ENCODE peak calls at places on chromosomes 11 and 22, in ten cellular contexts. A is CD8-positive, alpha-beta T cell; D is Panc1; Z is AG04450; C is sigmoid colon; P is cardiac muscle cell; N is uterus; B is breast epithelium; S is body of pancreas; E is MM.1S. Q is an unnamed sample. For H3K9me3, the result is how much of the 10 kb centered on the place peaks cover.

GRCh38 chr11:43576834-43577521 is 103.6 kb upstream of the HSD17B12 start:
- DNase-seq in A (no peak), D (no peak), Z (no peak), C (no peak), P (peak), N (no peak), B (no peak), S (no peak), E (peak), Q (no peak)

GRCh38 chr11:64007629-64008282 is 21.5 kb downstream of the OTUB1 start:
- DNase-seq in A (no peak), D (no peak), Z (no peak), C (peak), P (peak), N (peak), B (no peak), S (peak), E (no peak), Q (peak)

GRCh38 chr11:7572001-7572712 is 58.4 kb downstream of the PPFIBP2 start:
- DNase-seq in A (no peak), D (no peak), Z (no peak), C (no peak), P (no peak), N (no peak), B (no peak), S (no peak), E (no peak), Q (no peak)

GRCh38 chr22:20180245-20180630 is 29.4 kb upstream of the CCDC188 start:
- DNase-seq in A (no peak), D (no peak), Z (no peak), C (no peak), P (no peak), N (no peak), B (no peak), S (no peak), E (no peak), Q (no peak)

GRCh38 chr11:45142241-45142885 is 4.1 kb upstream of the PRDM11 start:
- DNase-seq in A (no peak), D (no peak), Z (no peak), C (peak), P (no peak), N (no peak), B (no peak), S (peak), E (no peak), Q (no peak)

GRCh38 chr11:12979928-12980689 is 29.0 kb upstream of the RASSF10 start:
- DNase-seq in A (no peak), D (no peak), Z (no peak), C (no peak), P (no peak), N (no peak), B (no peak), S (no peak), E (no peak), Q (no peak)

GRCh38 chr22:32828150-32828549 is 26.6 kb downstream of the TIMP3 start:
- DNase-seq in A (no peak), D (no peak), Z (no peak), C (peak), P (peak), N (no peak), B (peak), S (no peak), E (no peak), Q (no peak)

GRCh38 chr11:133844217-133844616 is 1.1 kb downstream of the SPATA19 start:
- DNase-seq in A (no peak), D (no peak), Z (no peak), C (no peak), P (no peak), N (no peak), B (no peak), S (no peak), E (no peak), Q (no peak)

GRCh38 chr11:2100361-2101170 is 38.6 kb downstream of the IGF2 start:
- DNase-seq in A (no peak), D (no peak), Z (no peak), C (peak), P (no peak), N (no peak), B (peak), S (peak), E (no peak), Q (peak)

GRCh38 chr11:11973361-11973800 is 35.0 kb downstream of the DKK3 start:
- DNase-seq in A (no peak), D (no peak), Z (no peak), C (peak), P (peak), N (peak), B (no peak), S (peak), E (no peak), Q (no peak)

GRCh38 chr11:108965602-108966001 is 300.7 kb downstream of the DDX10 start:
- DNase-seq in A (no peak), D (no peak), Z (peak), C (no peak), P (no peak), N (no peak), B (no peak), S (peak), E (no peak), Q (no peak)

GRCh38 chr22:41833369-41834004 is 582 bp downstream of the SREBF2 start:
- DNase-seq in A (peak), D (no peak), Z (no peak), C (peak), P (peak), N (peak), B (peak), S (peak), E (peak), Q (peak)

GRCh38 chr11:133966147-133966546 is 9.4 kb upstream of the IGSF9B start:
- DNase-seq in A (no peak), D (no peak), Z (no peak), C (no peak), P (no peak), N (no peak), B (no peak), S (no peak), E (no peak), Q (peak)

GRCh38 chr11:110471315-110471714 is 41.6 kb downstream of the FDX1 start:
- DNase-seq in A (no peak), D (no peak), Z (peak), C (no peak), P (no peak), N (no peak), B (no peak), S (no peak), E (no peak), Q (no peak)

GRCh38 chr11:46256540-46257001 is 20.9 kb upstream of the CREB3L1 start:
- DNase-seq in A (no peak), D (no peak), Z (no peak), C (no peak), P (no peak), N (no peak), B (no peak), S (no peak), E (no peak), Q (no peak)

GRCh38 chr11:130390071-130390758 is 38.2 kb downstream of the ADAMTS8 start:
- DNase-seq in A (no peak), D (peak), Z (peak), C (no peak), P (peak), N (peak), B (no peak), S (peak), E (no peak), Q (no peak)

GRCh38 chr22:29149841-29150555 is 55.7 kb upstream of the EMID1 start:
- DNase-seq in A (no peak), D (no peak), Z (no peak), C (peak), P (no peak), N (peak), B (no peak), S (no peak), E (no peak), Q (no peak)

GRCh38 chr11:115676768-115677167 is 172.6 kb upstream of the CADM1 start:
- DNase-seq in A (no peak), D (no peak), Z (peak), C (no peak), P (no peak), N (no peak), B (no peak), S (no peak), E (no peak), Q (no peak)

GRCh38 chr11:68329496-68329895 is 17.1 kb downstream of the LRP5 start:
- DNase-seq in A (no peak), D (no peak), Z (no peak), C (no peak), P (no peak), N (no peak), B (no peak), S (no peak), E (no peak), Q (no peak)

GRCh38 chr11:88103337-88104206 is 71.7 kb downstream of the RAB38 start:
- DNase-seq in A (no peak), D (peak), Z (peak), C (no peak), P (peak), N (no peak), B (no peak), S (peak), E (peak), Q (no peak)

GRCh38 chr11:11992257-11992690 is 16.2 kb downstream of the DKK3 start:
- DNase-seq in A (no peak), D (no peak), Z (no peak), C (no peak), P (peak), N (no peak), B (no peak), S (no peak), E (no peak), Q (no peak)

GRCh38 chr22:36741204-36741793 is 34.6 kb downstream of the IFT27 start:
- DNase-seq in A (no peak), D (no peak), Z (no peak), C (peak), P (no peak), N (no peak), B (peak), S (no peak), E (peak), Q (peak)

GRCh38 chr22:36757608-36758220 is 18.2 kb downstream of the IFT27 start:
- DNase-seq in A (peak), D (no peak), Z (peak), C (peak), P (peak), N (peak), B (peak), S (peak), E (peak), Q (peak)

GRCh38 chr11:116427903-116428637 is 344.7 kb downstream of the BUD13 start:
- DNase-seq in A (no peak), D (no peak), Z (no peak), C (no peak), P (peak), N (peak), B (no peak), S (no peak), E (no peak), Q (no peak)

GRCh38 chr11:128610765-128611617 is 23.6 kb upstream of the ETS1 start:
- DNase-seq in A (peak), D (no peak), Z (no peak), C (no peak), P (no peak), N (no peak), B (no peak), S (no peak), E (peak), Q (no peak)

GRCh38 chr11:12756867-12757266 is 82.6 kb downstream of the TEAD1 start:
- DNase-seq in A (no peak), D (no peak), Z (no peak), C (no peak), P (no peak), N (no peak), B (no peak), S (no peak), E (no peak), Q (no peak)

GRCh38 chr11:129896062-129896461 is 684 bp upstream of the NFRKB start:
- DNase-seq in A (no peak), D (no peak), Z (no peak), C (no peak), P (no peak), N (no peak), B (no peak), S (peak), E (no peak), Q (no peak)

GRCh38 chr11:76553554-76554476 is 109.0 kb downstream of the EMSY start:
- DNase-seq in A (no peak), D (no peak), Z (no peak), C (no peak), P (no peak), N (no peak), B (no peak), S (no peak), E (no peak), Q (no peak)

GRCh38 chr22:30486661-30487115 is 14.9 kb upstream of the SEC14L3 start:
- DNase-seq in A (no peak), D (no peak), Z (no peak), C (no peak), P (no peak), N (no peak), B (no peak), S (peak), E (no peak), Q (no peak)

GRCh38 chr11:111911563-111912401 is at the start of gene CRYAB:
- DNase-seq in A (no peak), D (no peak), Z (peak), C (peak), P (peak), N (peak), B (peak), S (peak), E (no peak), Q (no peak)

GRCh38 chr11:114166897-114167323 is 107.4 kb downstream of the ZBTB16 start:
- DNase-seq in A (no peak), D (no peak), Z (peak), C (peak), P (no peak), N (peak), B (no peak), S (peak), E (peak), Q (no peak)

GRCh38 chr11:86167499-86168161 is 76.9 kb upstream of the EED start:
- DNase-seq in A (no peak), D (no peak), Z (no peak), C (no peak), P (no peak), N (no peak), B (no peak), S (no peak), E (no peak), Q (no peak)

GRCh38 chr11:121458551-121458950 is 5.8 kb upstream of the SORL1-AS1 start:
- DNase-seq in A (no peak), D (no peak), Z (no peak), C (no peak), P (no peak), N (no peak), B (no peak), S (no peak), E (no peak), Q (no peak)

GRCh38 chr11:87300640-87301381 is 263.1 kb downstream of the TMEM135 start:
- DNase-seq in A (no peak), D (no peak), Z (no peak), C (no peak), P (no peak), N (no peak), B (no peak), S (no peak), E (peak), Q (no peak)

GRCh38 chr11:70138403-70138802 is 60.3 kb downstream of the ANO1 start:
- DNase-seq in A (no peak), D (no peak), Z (no peak), C (no peak), P (no peak), N (no peak), B (no peak), S (no peak), E (no peak), Q (no peak)

GRCh38 chr11:76629133-76629852 is 41.3 kb downstream of the LRRC32 start:
- DNase-seq in A (no peak), D (no peak), Z (no peak), C (peak), P (no peak), N (peak), B (no peak), S (peak), E (no peak), Q (no peak)

GRCh38 chr11:22624742-22625447 is 728 bp downstream of the FANCF start:
- DNase-seq in A (no peak), D (peak), Z (no peak), C (peak), P (peak), N (peak), B (peak), S (peak), E (peak), Q (peak)

GRCh38 chr11:11579012-11579755 is 42.6 kb downstream of the GALNT18 start:
- DNase-seq in A (no peak), D (no peak), Z (no peak), C (no peak), P (no peak), N (no peak), B (no peak), S (no peak), E (no peak), Q (no peak)

GRCh38 chr11:94813436-94813720 is 45.2 kb downstream of the AMOTL1 start:
- DNase-seq in A (no peak), D (no peak), Z (no peak), C (no peak), P (no peak), N (no peak), B (no peak), S (no peak), E (no peak), Q (no peak)
- H3K9me3 ChIP-seq in A (under half), D (under half), Z (under half), C (under half), P (under half), N (under half), B (under half), S (under half), E (under half), Q (under half)

GRCh38 chr11:3927129-3927796 is 71.8 kb downstream of the STIM1 start:
- DNase-seq in A (no peak), D (no peak), Z (no peak), C (no peak), P (no peak), N (no peak), B (no peak), S (no peak), E (no peak), Q (no peak)
- TF ChIP-seq CTCF in A (no peak), D (peak), Z (no peak), C (no peak), P (no peak), N (no peak), B (no peak), S (no peak), E (no peak), Q (no peak)

DNA sequence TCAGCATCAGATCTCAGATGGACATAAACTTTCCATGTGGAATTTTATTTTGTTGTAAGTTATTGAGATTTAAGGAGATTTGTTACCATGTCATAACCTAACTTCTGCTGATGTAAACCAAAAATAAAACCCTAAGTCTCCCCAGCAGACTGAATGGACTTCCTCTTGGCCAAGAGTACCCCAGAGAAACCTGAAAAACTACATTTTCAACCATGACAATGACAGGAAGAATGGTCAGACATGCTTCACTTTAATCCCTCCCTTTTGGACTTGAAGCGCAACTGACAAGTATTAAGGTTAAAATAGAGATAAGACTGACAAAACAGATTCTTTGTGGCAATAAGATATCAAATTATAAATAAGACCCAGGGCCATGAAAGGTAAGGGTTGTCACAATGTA is 579.7 kb upstream of the RAG2 start:
- DNase-seq in A (no peak), D (no peak), Z (no peak), C (no peak), P (no peak), N (no peak), B (no peak), S (no peak), E (no peak), Q (no peak)
- H3K9me3 ChIP-seq in A (under half), D (under half), Z (under half), C (under half), P (under half), N (under half), B (under half), S (under half), E (under half), Q (under half)

DNA sequence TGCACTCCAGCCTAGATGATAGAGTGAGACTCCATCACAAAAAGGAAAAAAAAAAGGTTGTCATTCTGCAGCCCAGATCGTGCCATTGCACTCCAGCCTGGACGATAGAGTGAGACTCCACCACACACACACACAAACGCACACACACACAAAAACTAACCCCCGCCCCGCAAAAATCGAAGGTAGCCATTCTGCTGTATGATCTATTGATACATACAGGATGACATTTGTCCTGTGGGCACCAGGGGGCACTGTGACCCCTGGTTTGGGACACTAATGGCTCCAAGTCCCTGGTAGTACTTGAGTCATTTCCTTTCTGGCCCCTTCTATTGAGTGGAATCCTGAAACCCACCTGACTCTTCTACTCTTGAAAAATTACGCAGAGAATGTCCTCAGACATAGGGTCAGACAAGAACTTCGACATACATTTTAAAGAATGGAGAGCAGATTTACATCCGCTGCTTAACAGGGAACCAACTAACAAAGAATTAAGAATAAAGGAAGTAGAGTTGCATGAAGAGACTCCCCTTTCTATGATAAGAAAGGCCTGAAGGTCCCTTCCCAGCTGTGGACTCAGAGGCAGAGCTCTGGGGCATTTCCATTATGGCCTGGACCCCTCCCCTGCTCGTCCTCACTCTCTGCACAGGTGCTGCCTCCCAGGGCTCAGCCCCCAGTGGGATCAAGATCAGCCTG is 35.0 kb upstream of the PRAME start:
- DNase-seq in A (no peak), D (peak), Z (peak), C (no peak), P (no peak), N (no peak), B (no peak), S (peak), E (peak), Q (no peak)
- TF ChIP-seq CTCF in A (peak), D (peak), Z (peak), C (no peak), P (peak), N (peak), B (peak), S (peak), E (peak), Q (peak)

GRCh38 chr22:47442821-47443220 is 680.4 kb downstream of the TBC1D22A start:
- DNase-seq in A (no peak), D (no peak), Z (no peak), C (peak), P (no peak), N (no peak), B (no peak), S (no peak), E (no peak), Q (no peak)
- H3K9me3 ChIP-seq in A (under half), D (under half), Z (under half), C (under half), P (under half), N (under half), B (under half), S (under half), E (under half), Q (under half)

DNA sequence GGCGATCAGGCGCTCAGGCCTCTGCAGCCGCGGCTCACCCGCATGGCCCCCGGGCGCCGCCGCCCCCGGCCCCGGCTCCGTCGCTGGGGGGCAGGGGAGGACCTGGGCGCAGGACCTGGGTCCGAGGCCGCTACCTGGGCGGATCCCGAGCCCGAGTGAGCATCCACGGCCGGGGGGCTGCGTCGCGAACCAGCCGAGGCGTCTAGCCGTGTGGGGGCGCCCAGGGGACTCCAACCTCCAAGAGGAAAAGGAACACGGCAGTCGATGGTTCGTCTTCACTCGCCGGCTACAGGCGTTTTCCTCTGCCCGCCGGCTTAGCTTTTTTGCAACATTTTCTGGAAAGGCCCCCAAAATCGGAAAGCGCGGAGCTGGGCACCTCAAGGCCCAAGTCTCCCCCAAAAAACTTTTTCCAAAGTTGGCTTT is 698 bp downstream of the PDGFB start:
- DNase-seq in A (no peak), D (no peak), Z (no peak), C (no peak), P (no peak), N (no peak), B (no peak), S (no peak), E (peak), Q (no peak)
- TF ChIP-seq CTCF in A (no peak), D (no peak), Z (no peak), C (no peak), P (no peak), N (no peak), B (no peak), S (no peak), E (no peak), Q (no peak)